ENCODE peak calls at places on chromosomes 3 and 15, in four cellular contexts. Y, Q, C and X are unnamed samples.

GRCh38 chr15:78788261-78788660 is 23.0 kb downstream of the ADAMTS7 start:
- DNase-seq in Y (no peak), Q (no peak), C (no peak), X (no peak)

GRCh38 chr3:142863010-142863787 is 25.7 kb downstream of the PCOLCE2 start:
- DNase-seq in Y (no peak), Q (peak), C (no peak), X (peak)

GRCh38 chr3:158573714-158574113 is 2.7 kb downstream of the MLF1 start:
- DNase-seq in Y (no peak), Q (no peak), C (no peak), X (peak)

GRCh38 chr15:58987036-58987435 is 427 bp upstream of the RNF111 start:
- DNase-seq in Y (no peak), Q (no peak), C (no peak), X (peak)

GRCh38 chr3:120461416-120461815 is 10.6 kb upstream of the FSTL1 start:
- DNase-seq in Y (no peak), Q (no peak), C (no peak), X (peak)

GRCh38 chr3:71875461-71875947 is 90.6 kb upstream of the PROK2 start:
- DNase-seq in Y (peak), Q (peak), C (peak), X (peak)

GRCh38 chr3:127113571-127113891 is 79.4 kb upstream of the PRR23E start:
- DNase-seq in Y (no peak), Q (no peak), C (no peak), X (no peak)

GRCh38 chr3:111581403-111582113 is 13.6 kb downstream of the ZBED2 start:
- DNase-seq in Y (no peak), Q (no peak), C (no peak), X (no peak)

GRCh38 chr3:141114816-141115458 is 63.8 kb downstream of the SPSB4 start:
- DNase-seq in Y (no peak), Q (no peak), C (peak), X (no peak)

GRCh38 chr15:89462198-89462912 is 34.0 kb downstream of the RHCG start:
- DNase-seq in Y (no peak), Q (peak), C (no peak), X (peak)

GRCh38 chr15:25450163-25450562 is 11.3 kb upstream of the UBE3A start:
- DNase-seq in Y (no peak), Q (no peak), C (no peak), X (no peak)

GRCh38 chr3:40971191-40972168 is 227.8 kb upstream of the CTNNB1 start:
- DNase-seq in Y (peak), Q (peak), C (peak), X (peak)

GRCh38 chr3:32297366-32297765 is 58.9 kb downstream of the CMTM8 start:
- DNase-seq in Y (no peak), Q (no peak), C (no peak), X (no peak)

GRCh38 chr3:124985358-124985757 is 50.8 kb upstream of the MUC13 start:
- DNase-seq in Y (peak), Q (peak), C (no peak), X (peak)

GRCh38 chr15:99016680-99017321 is 9.2 kb upstream of the PGPEP1L start:
- DNase-seq in Y (peak), Q (no peak), C (no peak), X (peak)

GRCh38 chr3:72537448-72537847 is 310.8 kb downstream of the SHQ1 start:
- DNase-seq in Y (no peak), Q (no peak), C (no peak), X (no peak)

GRCh38 chr15:38197553-38197952 is 55.1 kb upstream of the SPRED1 start:
- DNase-seq in Y (no peak), Q (no peak), C (no peak), X (no peak)

GRCh38 chr3:15754047-15754446 is 43.7 kb downstream of the ANKRD28 start:
- DNase-seq in Y (no peak), Q (peak), C (no peak), X (peak)

GRCh38 chr15:63466378-63467192 is 37.8 kb upstream of the USP3 start:
- DNase-seq in Y (no peak), Q (peak), C (peak), X (peak)

GRCh38 chr3:22089284-22089683 is 338.3 kb upstream of the ZNF385D start:
- DNase-seq in Y (no peak), Q (peak), C (peak), X (peak)

GRCh38 chr3:121698513-121698912 is 37.8 kb upstream of the HCLS1 start:
- DNase-seq in Y (no peak), Q (peak), C (no peak), X (no peak)

GRCh38 chr15:77013786-77014136 is 18.8 kb downstream of the PSTPIP1 start:
- DNase-seq in Y (no peak), Q (no peak), C (no peak), X (no peak)

GRCh38 chr3:149702691-149703426 is 45.0 kb upstream of the WWTR1 start:
- DNase-seq in Y (peak), Q (peak), C (no peak), X (peak)

DNA sequence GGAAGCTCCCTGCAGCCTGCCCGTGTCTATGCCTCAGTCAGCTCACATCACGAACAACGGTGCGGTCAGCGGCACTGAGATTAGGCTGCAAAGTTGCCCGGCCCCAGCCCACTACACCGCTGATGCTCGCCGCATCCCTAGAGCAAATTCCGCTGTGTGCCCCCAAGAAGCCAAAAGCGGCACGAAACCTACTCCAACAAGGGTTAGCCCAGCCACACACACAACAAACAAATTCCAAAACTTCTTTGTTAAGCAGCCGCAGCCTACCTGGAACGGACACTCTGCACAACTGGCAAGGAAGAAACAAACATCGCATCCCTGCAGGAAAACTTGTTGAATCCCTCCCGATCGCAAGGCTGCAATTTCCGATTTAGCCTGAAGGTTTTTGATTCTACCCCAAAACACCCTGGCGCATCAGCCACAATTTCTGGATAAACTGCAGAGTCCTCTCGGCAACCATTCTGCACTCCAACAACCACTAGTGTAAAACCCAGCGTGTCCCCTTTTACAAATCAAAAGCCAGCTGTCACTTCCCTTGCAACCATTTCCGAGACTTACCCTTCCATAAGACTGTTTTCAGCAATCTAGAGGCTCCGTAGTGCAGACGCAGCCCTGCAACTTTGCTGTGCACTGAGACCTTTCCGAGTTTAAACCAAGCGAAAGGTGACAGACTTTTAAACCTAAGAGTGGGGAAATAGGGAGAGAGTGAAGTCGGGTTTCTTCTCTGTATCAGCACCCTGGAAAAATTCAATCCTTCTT is 425 bp downstream of the ROBO1 start:
- DNase-seq in Y (no peak), Q (no peak), C (peak), X (no peak)
- H3K4me3 ChIP-seq in Y (peak), Q (peak), C (peak), X (no peak)

DNA sequence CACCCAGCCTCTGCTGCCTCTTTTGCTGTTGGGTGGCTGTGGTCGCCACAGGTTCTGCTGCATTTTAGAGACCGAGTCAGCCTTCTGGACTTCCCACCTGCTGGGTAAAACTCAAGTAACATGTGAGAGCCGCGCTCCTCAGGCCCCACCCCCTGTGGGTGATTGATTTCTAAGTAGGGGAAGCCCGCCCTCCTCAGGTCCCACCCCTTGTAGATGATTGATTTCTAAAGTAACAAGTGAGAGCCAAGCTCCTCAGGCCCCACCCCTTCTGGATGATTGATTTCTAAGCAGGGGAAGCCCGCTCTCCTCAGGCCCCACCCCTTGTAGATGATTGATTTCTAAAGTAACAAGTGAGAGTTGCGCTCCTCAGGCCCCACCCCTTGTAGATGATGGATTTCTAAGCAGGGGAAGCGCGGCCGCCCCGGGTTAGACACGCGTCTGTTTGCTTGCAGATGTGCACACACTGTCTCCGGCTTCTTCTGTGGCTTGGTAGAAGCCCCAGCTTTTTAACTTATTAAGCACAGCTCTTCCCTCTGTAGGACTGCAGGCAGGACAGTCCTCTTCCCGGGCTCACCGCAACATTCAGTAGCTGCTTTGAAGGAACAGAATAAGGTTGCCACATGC is 83.4 kb downstream of the FAM43A start:
- DNase-seq in Y (peak), Q (peak), C (peak), X (peak)
- H3K4me3 ChIP-seq in Y (peak), Q (peak), C (peak), X (peak)

GRCh38 chr15:84599906-84600305 is 903 bp upstream of the ZSCAN2 start:
- DNase-seq in Y (no peak), Q (no peak), C (no peak), X (no peak)

GRCh38 chr15:84600331-84600686 is 500 bp upstream of the ZSCAN2 start:
- DNase-seq in Y (no peak), Q (peak), C (peak), X (peak)

GRCh38 chr15:84603630-84604379 is 3.0 kb downstream of the ZSCAN2 start:
- DNase-seq in Y (no peak), Q (no peak), C (no peak), X (no peak)

GRCh38 chr15:84600687-84601554 is at the start of gene ZSCAN2:
- DNase-seq in Y (peak), Q (peak), C (peak), X (peak)

GRCh38 chr15:84601555-84601838 is 688 bp downstream of the ZSCAN2 start:
- DNase-seq in Y (no peak), Q (no peak), C (no peak), X (no peak)
- H3K4me3 ChIP-seq in Y (peak), Q (peak), C (peak), X (peak)

DNA sequence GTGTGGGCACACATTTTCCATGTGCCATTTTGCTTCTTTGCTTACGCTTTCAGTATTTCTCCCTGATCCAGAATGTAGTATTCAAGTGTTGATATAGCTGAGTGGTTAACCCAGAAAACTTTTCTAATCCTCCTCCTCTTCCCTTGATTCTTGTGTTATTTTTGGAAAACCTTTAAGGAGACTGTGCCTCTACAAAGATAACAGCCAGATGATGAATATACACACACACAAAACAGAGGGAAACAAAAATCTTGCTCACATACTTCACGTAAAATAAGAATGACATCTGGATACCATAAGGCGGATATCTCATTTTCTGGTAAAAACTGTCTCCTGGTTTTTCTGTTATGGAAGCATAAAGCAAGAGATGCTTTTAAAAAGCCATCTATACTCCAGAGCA is 295.8 kb upstream of the THBS1 start:
- DNase-seq in Y (no peak), Q (peak), C (no peak), X (peak)
- H3K4me3 ChIP-seq in Y (no peak), Q (no peak), C (no peak), X (no peak)

DNA sequence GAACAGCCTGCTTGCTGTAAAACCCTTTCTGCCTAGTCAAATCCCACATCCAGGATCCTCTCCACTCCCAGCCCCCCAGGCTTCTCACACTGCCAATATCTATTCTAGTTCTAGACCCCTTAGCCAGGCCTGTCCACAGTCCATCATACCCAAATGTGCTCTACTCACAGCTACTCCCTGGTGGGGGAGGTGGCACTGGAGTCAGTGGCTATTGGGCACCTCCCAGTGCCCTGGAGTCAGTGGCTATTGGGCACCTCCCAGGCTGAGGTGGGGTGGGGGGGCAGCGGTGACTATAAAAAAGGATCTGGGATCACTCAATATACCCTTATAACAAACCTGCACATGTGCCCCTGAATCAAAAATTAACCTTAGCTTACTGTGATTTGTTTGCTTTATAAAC is 773 bp upstream of the DISP2 start:
- DNase-seq in Y (no peak), Q (no peak), C (no peak), X (no peak)
- H3K4me3 ChIP-seq in Y (no peak), Q (no peak), C (no peak), X (no peak)

GRCh38 chr3:197458179-197458707 is 97.5 kb downstream of the BDH1 start:
- DNase-seq in Y (no peak), Q (no peak), C (no peak), X (peak)
- H3K4me3 ChIP-seq in Y (no peak), Q (no peak), C (no peak), X (no peak)

GRCh38 chr3:46868948-46869347 is 5.7 kb upstream of the MYL3 start:
- DNase-seq in Y (no peak), Q (no peak), C (no peak), X (no peak)

GRCh38 chr3:46868301-46868700 is 5.1 kb upstream of the MYL3 start:
- DNase-seq in Y (no peak), Q (no peak), C (no peak), X (no peak)

GRCh38 chr3:46866720-46867549 is 3.7 kb upstream of the MYL3 start:
- DNase-seq in Y (no peak), Q (peak), C (peak), X (peak)

GRCh38 chr3:46866032-46866595 is 2.9 kb upstream of the MYL3 start:
- DNase-seq in Y (no peak), Q (no peak), C (no peak), X (no peak)

GRCh38 chr3:46867550-46867898 is 4.3 kb upstream of the MYL3 start:
- DNase-seq in Y (no peak), Q (peak), C (no peak), X (peak)
- H3K4me3 ChIP-seq in Y (no peak), Q (no peak), C (no peak), X (no peak)